ENCODE peak calls at places on chromosomes 1 and 21, in seven cellular contexts. U is HepG2, K is dorsolateral prefrontal cortex, O is heart right ventricle, L is MM.1S, E is uterus, J is endothelial cell of umbilical vein. A is an unnamed sample.

GRCh38 chr1:75338974-75339483 is 204.8 kb downstream of the LHX8 start:
- DNase-seq in E (no peak), U (no peak), O (no peak), J (peak; percentile 6), L (no peak), K (no peak), A (no peak)

GRCh38 chr21:35614412-35614901 is 445.9 kb downstream of the SETD4 start:
- DNase-seq in K (no peak), U (no peak), O (no peak), J (peak; percentile 37), E (no peak), L (no peak), A (no peak)

GRCh38 chr21:43645414-43645891 is 13.8 kb downstream of the HSF2BP start:
- DNase-seq in J (peak; percentile 84), E (peak; percentile 42), U (peak; percentile 58), L (peak; percentile 89), K (no peak), O (no peak), A (peak; percentile 13)

GRCh38 chr1:229756666-229757065 is 130.6 kb downstream of the URB2 start:
- DNase-seq in O (no peak), L (peak; percentile 12), E (no peak), J (no peak), U (no peak), K (no peak), A (no peak)

GRCh38 chr1:64072089-64072835 is 131.2 kb upstream of the UBE2U start:
- DNase-seq in U (no peak), O (no peak), J (peak; percentile 66), L (no peak), E (no peak), K (no peak), A (no peak)

GRCh38 chr1:193183019-193183643 is 3.3 kb downstream of the B3GALT2 start:
- DNase-seq in E (no peak), J (peak; percentile 73), K (no peak), L (peak; percentile 68), O (no peak), U (peak; percentile 39), A (no peak)

GRCh38 chr1:38835230-38835827 is 24.2 kb downstream of the RRAGC start:
- DNase-seq in U (peak; percentile 83), E (no peak), J (peak; percentile 77), O (no peak), L (peak; percentile 83), K (no peak), A (peak; percentile 23)

GRCh38 chr1:179083031-179083345 is 1.1 kb downstream of the TOR3A start:
- DNase-seq in U (no peak), J (no peak), O (no peak), K (no peak), L (peak; percentile 52), E (no peak), A (no peak)

GRCh38 chr1:13617108-13617507 is 33.5 kb downstream of the PDPN start:
- DNase-seq in E (no peak), K (no peak), L (no peak), U (no peak), O (no peak), J (no peak), A (no peak)

GRCh38 chr21:23968722-23969647 is 1638.3 kb downstream of the MRPL39 start:
- DNase-seq in K (no peak), L (peak; percentile 96), U (no peak), O (no peak), J (peak; percentile 51), E (no peak), A (no peak)

GRCh38 chr1:184296466-184297243 is 90.2 kb upstream of the C1orf21 start:
- DNase-seq in J (peak; percentile 97), O (peak; percentile 75), U (no peak), L (no peak), K (peak; percentile 78), E (peak; percentile 85), A (no peak)

GRCh38 chr1:174875306-174875705 is 124.4 kb upstream of the CACYBP start:
- DNase-seq in J (no peak), O (no peak), K (no peak), L (peak; percentile 42), E (no peak), U (peak; percentile 49), A (no peak)

GRCh38 chr1:157819215-157819614 is 705 bp downstream of the FCRL1 start:
- DNase-seq in O (no peak), L (no peak), U (no peak), E (no peak), K (no peak), J (no peak), A (no peak)

DNA sequence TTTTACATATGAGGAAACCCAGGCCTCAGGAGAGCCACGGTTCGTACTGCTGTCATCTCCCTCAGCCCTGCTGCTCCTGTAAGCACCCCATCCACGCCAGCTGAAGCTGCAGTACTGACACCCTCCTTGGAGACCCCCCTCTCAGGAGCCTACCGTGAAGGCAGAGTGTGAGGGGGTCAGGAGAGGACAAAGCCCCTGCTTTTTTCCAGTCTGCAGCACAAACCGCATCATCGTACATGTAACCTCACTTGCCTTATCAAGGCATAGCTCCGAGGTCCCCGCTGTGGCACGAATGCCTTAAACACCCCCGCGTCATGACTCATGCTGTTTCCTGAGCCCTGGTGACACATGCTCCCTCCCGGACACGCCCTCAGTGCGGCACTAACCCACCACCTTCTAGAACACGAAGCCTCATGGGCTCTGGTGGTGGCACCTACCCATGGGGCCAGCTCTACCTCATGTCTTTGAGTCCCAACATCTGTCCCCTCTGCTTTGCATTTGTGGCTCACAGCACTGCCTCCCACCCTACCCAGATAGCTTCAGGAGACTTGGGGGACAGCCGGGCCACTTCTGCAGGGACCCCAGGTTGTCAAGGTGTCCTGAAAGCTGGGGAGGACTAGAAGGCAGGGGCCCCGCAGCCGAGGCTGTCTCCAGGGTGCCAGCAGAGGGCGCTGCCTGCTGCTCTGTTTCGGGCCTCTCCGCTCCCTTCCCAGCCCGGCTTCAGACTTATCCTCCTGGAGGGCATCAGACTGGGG is 4.9 kb downstream of the SH3BGRL3 start:
- DNase-seq in K (no peak), L (no peak), O (peak; percentile 75), J (peak; percentile 83), E (peak; percentile 54), U (peak; percentile 44), A (no peak)
- H3K27ac ChIP-seq in K (no peak overlapping the region), L (no peak overlapping the region), O (no peak overlapping the region), J (peak overlapping the region; percentile 19), E (no peak overlapping the region), U (no peak overlapping the region), A (no peak overlapping the region)

GRCh38 chr1:152959273-152959672 is 11.2 kb upstream of the SPRR4 start:
- DNase-seq in U (no peak), J (no peak), K (no peak), O (no peak), L (no peak), E (no peak), A (no peak)
- H3K27ac ChIP-seq in U (no peak overlapping the region), J (no peak overlapping the region), K (no peak overlapping the region), O (no peak overlapping the region), L (no peak overlapping the region), E (no peak overlapping the region), A (no peak overlapping the region)

GRCh38 chr21:38970765-38971164 is 165.0 kb downstream of the ETS2 start:
- DNase-seq in E (no peak), O (no peak), U (no peak), J (peak; percentile 29), L (no peak), K (no peak), A (no peak)

GRCh38 chr21:38963006-38963405 is 157.3 kb downstream of the ETS2 start:
- DNase-seq in U (no peak), L (no peak), O (no peak), J (no peak), E (no peak), K (no peak), A (no peak)

GRCh38 chr21:38968887-38969543 is 163.3 kb downstream of the ETS2 start:
- DNase-seq in J (no peak), O (no peak), U (peak; percentile 70), E (no peak), K (no peak), L (no peak), A (no peak)

GRCh38 chr21:38965241-38965640 is 159.5 kb downstream of the ETS2 start:
- DNase-seq in J (no peak), U (peak; percentile 79), L (no peak), E (no peak), K (no peak), O (no peak), A (no peak)

DNA sequence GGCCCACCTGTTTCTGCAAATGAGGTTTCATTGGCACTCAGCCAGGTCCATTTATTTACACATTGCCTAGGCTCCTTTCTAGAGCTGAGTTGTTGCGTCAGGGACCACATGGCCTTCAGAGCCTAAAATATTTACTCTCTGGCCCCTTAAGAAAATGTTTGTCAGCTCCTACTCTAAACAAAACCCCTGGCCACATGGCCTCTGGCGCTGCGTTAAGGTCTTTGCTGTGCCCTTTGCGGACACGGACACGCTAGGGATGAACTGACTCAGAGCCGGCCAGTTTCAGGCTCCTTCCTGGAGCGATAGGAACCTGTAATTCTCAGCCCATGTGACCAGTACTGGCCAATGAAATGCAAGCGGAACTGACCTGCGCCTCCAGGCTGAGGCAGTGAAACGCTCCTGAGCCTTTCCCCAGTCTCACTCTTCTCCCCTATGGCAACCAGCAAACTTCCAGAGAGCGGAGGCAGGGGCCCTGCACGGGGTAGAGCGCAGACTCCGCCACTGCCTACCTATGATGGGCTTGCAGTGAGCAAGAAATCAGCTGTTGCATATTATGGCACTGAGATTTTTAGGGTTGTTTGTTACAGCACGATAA is 160.3 kb downstream of the ETS2 start:
- DNase-seq in E (no peak), L (peak; percentile 37), K (no peak), O (no peak), U (peak; percentile 94), J (no peak), A (no peak)
- H3K27ac ChIP-seq in E (no peak overlapping the region), L (no peak overlapping the region), K (no peak overlapping the region), O (no peak overlapping the region), U (peak overlapping the region; percentile 74), J (no peak overlapping the region), A (no peak overlapping the region)

GRCh38 chr1:2081326-2081885 is 31.2 kb downstream of the PRKCZ start:
- DNase-seq in J (no peak), E (no peak), L (no peak), U (no peak), O (peak; percentile 1), K (no peak), A (no peak)

GRCh38 chr1:2080140-2080539 is 29.9 kb downstream of the PRKCZ start:
- DNase-seq in L (no peak), O (peak; percentile 3), E (no peak), K (no peak), J (no peak), U (no peak), A (no peak)

GRCh38 chr1:2082064-2082463 is 31.9 kb downstream of the PRKCZ start:
- DNase-seq in J (no peak), O (peak; percentile 5), L (no peak), U (no peak), K (no peak), E (no peak), A (no peak)

GRCh38 chr1:2079396-2080085 is 29.3 kb downstream of the PRKCZ start:
- DNase-seq in K (no peak), L (no peak), U (no peak), E (no peak), J (no peak), O (peak; percentile 6), A (no peak)

DNA sequence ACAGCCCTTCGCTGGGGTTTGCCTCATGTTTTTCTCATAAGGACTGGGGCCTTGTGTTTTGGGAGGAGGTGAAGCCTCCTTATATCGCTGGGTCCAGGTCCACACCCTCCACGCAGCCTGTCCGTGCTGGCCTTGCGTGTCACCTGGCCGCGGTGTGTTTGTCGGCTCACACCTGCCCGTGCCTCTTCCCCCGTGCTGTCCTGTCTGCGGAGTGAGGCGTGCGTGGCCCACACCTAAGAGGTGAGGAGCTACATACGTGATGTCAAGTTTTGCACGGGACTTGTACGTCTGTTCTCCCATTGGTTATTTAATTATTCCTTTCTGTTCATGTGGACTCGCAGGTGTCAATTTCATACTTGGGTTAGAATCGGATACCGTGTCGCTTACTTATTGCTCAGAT is 30.7 kb downstream of the PRKCZ start:
- DNase-seq in U (no peak), L (no peak), J (no peak), K (no peak), E (no peak), O (peak; percentile 2), A (no peak)
- H3K27ac ChIP-seq in U (no peak overlapping the region), L (no peak overlapping the region), J (no peak overlapping the region), K (no peak overlapping the region), E (no peak overlapping the region), O (no peak overlapping the region), A (no peak overlapping the region)

A was measured in substantia nigra.